ENCODE peak calls at places on chromosomes 11 and 22, in six cellular contexts. A is spleen, R is transverse colon, W is HepG2, B is hepatocyte, D is Caco-2. E is an unnamed sample. For H3K4me1, the result is how much of the 10 kb centered on the place peaks cover.

GRCh38 chr11:115869780-115870431 is 365.7 kb upstream of the CADM1 start:
- DNase-seq in R (peak), D (peak), B (peak), W (peak), A (no peak), E (no peak)

GRCh38 chr11:103872748-103873147 is 163.7 kb upstream of the DDI1 start:
- DNase-seq in R (no peak), D (no peak), B (no peak), A (no peak), W (no peak), E (no peak)

GRCh38 chr22:45972091-45972867 is 4.7 kb downstream of the WNT7B start:
- DNase-seq in B (no peak), D (no peak), R (no peak), A (no peak), W (no peak), E (no peak)

GRCh38 chr11:35364101-35364780 is 55.1 kb downstream of the SLC1A2 start:
- DNase-seq in B (peak), R (peak), W (no peak), D (no peak), A (no peak), E (peak)

GRCh38 chr22:28800308-28801041 is at the start of gene XBP1:
- DNase-seq in D (peak), B (peak), W (peak), A (peak), R (peak), E (peak)

GRCh38 chr11:15473954-15474837 is 359.5 kb downstream of the INSC start:
- DNase-seq in W (no peak), A (no peak), D (no peak), B (no peak), R (no peak), E (no peak)

GRCh38 chr22:37213941-37214340 is 1.7 kb upstream of the SSTR3 start:
- DNase-seq in W (no peak), B (no peak), A (peak), D (no peak), R (no peak), E (peak)

GRCh38 chr11:95924414-95924760 is 480 bp upstream of the MTMR2 start:
- DNase-seq in A (no peak), B (peak), D (no peak), W (peak), R (no peak), E (no peak)

GRCh38 chr11:59901306-59901705 is 22.7 kb downstream of the OOSP3 start:
- DNase-seq in B (peak), D (no peak), R (no peak), A (no peak), W (no peak), E (no peak)

GRCh38 chr11:19951558-19952083 is 208.7 kb downstream of the DBX1 start:
- DNase-seq in R (no peak), B (peak), D (no peak), W (peak), A (no peak), E (no peak)

GRCh38 chr22:48393041-48393370 is 1434.7 kb downstream of the BRD1 start:
- DNase-seq in D (no peak), W (no peak), A (no peak), R (no peak), B (no peak), E (no peak)

GRCh38 chr11:59866397-59866796 is at the start of gene TCN1:
- DNase-seq in A (no peak), R (no peak), D (no peak), B (peak), W (no peak), E (no peak)

GRCh38 chr11:118715245-118715807 is 35.9 kb upstream of the TREH start:
- DNase-seq in B (no peak), A (peak), D (peak), R (no peak), W (no peak), E (no peak)

GRCh38 chr22:42299586-42300285 is 29.3 kb upstream of the TCF20 start:
- DNase-seq in D (peak), B (peak), R (peak), W (no peak), A (peak), E (no peak)

GRCh38 chr11:130904380-130904779 is 11.9 kb downstream of the SNX19 start:
- DNase-seq in W (no peak), D (no peak), A (no peak), B (no peak), R (no peak), E (no peak)

DNA sequence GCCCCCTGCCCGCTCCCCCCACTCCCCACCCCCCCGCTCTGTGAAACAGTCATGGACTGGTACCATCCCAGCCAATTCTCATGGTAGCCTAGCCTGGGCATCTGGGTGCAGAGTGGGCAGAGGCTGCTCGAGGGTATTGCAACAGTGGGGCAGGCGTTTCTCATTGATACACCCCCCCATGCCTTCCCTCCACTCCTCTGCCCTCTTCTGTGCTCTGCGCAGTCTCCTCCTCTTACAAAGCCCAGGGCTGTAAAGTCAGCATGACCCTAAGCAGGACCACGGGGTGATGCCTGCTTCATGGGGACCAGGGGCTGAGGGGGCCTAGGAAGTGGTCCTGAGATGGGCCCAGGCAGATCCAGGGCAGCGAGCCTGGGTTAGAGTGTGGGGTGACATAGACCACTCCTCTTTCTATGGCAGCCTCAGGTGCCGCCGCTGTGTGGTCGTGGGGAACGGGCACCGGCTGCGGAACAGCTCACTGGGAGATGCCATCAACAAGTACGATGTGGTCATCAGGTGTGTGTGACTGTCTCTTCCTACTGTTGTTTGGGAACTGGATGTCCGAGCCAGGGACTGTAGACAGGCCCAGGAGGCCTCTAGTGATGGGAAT is 52.3 kb downstream of the ST3GAL4 start:
- DNase-seq in B (no peak), W (no peak), A (peak), R (no peak), D (no peak), E (no peak)
- H3K4me1 ChIP-seq in B (under half), W (under half), A (under half), R (under half), D (under half), E (under half)

GRCh38 chr11:69666752-69667536 is 8.2 kb downstream of the LTO1 start:
- DNase-seq in D (no peak), W (no peak), B (no peak), A (peak), R (no peak), E (no peak)
- H3K4me1 ChIP-seq in D (under half), W (under half), B (under half), A (under half), R (under half), E (under half)

GRCh38 chr11:126197277-126197939 is 14.0 kb downstream of the RPUSD4 start:
- DNase-seq in B (peak), D (no peak), A (peak), R (no peak), W (no peak), E (no peak)
- H3K4me1 ChIP-seq in B (under half), D (under half), A (under half), R (under half), W (under half), E (under half)

DNA sequence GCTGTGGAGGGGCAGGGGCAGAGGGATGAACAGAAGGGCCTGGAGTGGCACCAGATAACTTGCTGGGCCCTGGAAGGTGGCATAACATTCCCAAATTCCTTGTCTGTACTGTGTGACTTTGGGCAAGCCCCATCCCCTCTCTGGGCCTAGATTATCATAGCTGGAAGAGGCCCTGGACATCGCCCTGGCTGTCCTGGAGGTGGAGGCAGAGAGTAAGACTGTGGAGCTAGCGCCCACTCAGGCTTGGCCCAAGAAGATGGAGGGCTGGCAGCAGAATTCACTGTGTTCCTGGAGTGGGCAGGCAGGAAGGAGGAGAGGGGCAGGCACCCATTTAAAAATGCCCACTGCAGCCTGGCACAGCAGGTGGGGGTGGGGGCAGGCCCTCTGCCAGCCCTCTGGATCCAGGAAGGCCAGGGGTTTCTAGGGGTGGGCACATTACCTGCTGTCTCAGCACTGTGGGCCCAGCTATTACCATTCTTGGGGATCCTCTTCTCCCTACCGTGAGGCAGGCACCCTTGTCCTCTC is 22.6 kb downstream of the ARHGEF17 start:
- DNase-seq in D (peak), A (no peak), R (no peak), W (peak), B (peak), E (no peak)
- H3K4me1 ChIP-seq in D (half or more), A (half or more), R (under half), W (half or more), B (half or more), E (under half)

DNA sequence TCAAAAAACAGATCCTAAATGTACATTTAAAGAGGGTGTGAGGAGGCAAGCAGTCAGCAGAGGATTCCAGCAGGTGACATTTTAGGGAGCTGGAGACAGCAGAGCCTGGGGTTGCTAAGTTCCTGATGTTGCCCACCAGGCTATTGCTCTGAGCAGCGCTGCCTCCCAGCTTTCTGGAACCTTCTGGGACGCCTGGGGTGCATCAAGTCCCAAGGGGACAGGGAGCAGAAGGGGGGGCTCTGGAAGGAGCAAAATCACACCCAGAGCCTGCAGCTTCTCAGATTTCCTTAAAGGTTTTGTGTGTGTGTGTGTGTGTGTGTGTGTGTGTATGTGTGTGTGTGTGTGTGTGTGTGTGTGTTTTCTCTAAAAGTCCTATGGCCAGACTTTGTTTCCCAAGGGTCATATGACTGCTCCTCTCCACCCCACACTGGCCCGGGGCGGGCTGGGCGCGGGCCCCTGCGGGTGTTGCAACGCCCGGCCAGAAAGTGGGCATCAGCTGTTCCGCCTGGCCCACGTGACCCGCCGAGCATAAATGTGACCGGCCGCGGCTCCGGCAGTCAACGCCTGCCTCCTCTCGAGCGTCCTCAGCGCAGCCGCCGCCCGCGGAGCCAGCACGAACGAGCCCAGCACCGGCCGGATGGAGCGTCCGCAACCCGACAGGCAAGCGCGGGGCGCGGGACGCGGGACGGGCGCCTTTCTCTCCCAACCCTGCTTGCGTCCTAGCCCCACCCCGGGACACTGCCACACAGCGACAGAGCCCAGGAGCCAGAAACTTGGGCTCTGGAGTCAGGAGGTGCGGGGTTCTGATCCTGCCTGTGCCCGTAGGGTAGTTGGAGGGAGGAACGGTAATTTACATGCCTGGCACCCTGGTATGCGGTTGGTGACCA is at the start of gene HMOX1:
- DNase-seq in B (peak), D (peak), A (peak), R (peak), W (peak), E (peak)
- H3K4me1 ChIP-seq in B (half or more), D (under half), A (half or more), R (under half), W (half or more), E (under half)

DNA sequence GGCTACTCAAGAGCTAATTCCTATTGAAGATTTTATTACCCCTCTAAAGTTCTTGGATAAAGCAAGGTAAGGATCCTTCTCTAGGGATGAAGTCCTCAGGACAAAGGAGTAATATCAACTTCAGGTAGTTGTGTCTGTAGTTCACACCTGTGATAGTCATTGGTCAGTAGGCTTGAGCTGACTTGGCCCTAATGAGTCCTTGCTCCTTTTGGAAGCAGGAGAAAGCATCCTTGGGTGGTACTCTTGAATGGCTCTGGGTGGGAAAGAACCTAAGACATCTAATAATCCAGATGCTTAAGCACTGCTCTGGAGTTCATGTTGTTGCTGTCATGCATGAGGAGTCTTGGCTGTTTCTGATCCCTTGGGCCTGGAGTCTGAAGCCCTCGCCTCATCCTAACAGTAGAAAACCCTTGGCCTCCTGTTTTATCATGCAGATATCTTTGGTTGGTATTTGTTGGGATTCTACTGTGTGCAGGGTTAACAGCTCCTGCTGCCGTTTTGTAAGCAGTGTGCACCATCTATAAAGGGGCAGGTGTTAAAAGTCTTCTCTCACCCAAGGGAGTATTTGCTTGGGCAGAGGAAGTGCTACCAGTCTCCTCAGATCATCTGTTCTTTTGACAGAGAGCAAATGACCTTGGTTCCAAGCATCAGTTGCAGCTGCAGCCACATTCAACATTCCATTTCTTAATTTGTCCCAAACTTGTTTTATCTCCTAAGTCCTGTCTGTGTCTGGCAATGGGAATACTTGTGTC is 2.7 kb downstream of the MRPL40 start:
- DNase-seq in W (no peak), B (no peak), D (no peak), R (no peak), A (no peak), E (no peak)
- H3K4me1 ChIP-seq in W (under half), B (under half), D (under half), R (under half), A (under half), E (under half)

GRCh38 chr11:43737194-43737575 is 56.6 kb downstream of the HSD17B12 start:
- DNase-seq in B (no peak), W (no peak), D (no peak), A (no peak), R (no peak), E (no peak)

GRCh38 chr11:43736502-43737193 is 56.1 kb downstream of the HSD17B12 start:
- DNase-seq in D (no peak), W (peak), R (no peak), A (no peak), B (no peak), E (no peak)

GRCh38 chr11:43735115-43735514 is 54.6 kb downstream of the HSD17B12 start:
- DNase-seq in R (no peak), W (no peak), D (no peak), B (no peak), A (no peak), E (no peak)

GRCh38 chr11:43735931-43736330 is 55.4 kb downstream of the HSD17B12 start:
- DNase-seq in R (no peak), A (no peak), B (no peak), D (no peak), W (no peak), E (no peak)

GRCh38 chr11:43738600-43739409 is 58.3 kb downstream of the HSD17B12 start:
- DNase-seq in R (no peak), A (no peak), D (peak), B (peak), W (peak), E (no peak)
- H3K4me1 ChIP-seq in R (under half), A (under half), D (under half), B (under half), W (under half), E (under half)